ENCODE peak calls at places on chromosomes 6 and 20, in nine cellular contexts. Y is uterus, L is kidney, W is SJCRH30, H is hepatocyte, U is upper lobe of right lung, B is mammary epithelial cell, K is IMR-90, O is stomach. Q is an unnamed sample. For H3K9me3, the result is how much of the 10 kb centered on the place peaks cover.

GRCh38 chr20:36645998-36646397 is at the start of gene SLA2:
- DNase-seq in Y (no peak), U (peak), K (no peak), B (no peak), W (peak), O (peak), H (no peak), L (no peak), Q (peak)

GRCh38 chr20:13868331-13868730 is 83.5 kb downstream of the NDUFAF5 start:
- DNase-seq in K (peak), O (no peak), L (no peak), U (no peak), W (no peak), B (peak), Y (peak), H (no peak), Q (no peak)

GRCh38 chr20:43667341-43668132 is 623 bp downstream of the MYBL2 start:
- DNase-seq in B (no peak), Y (no peak), W (peak), U (no peak), K (no peak), H (no peak), L (no peak), O (no peak), Q (no peak)

GRCh38 chr20:9236408-9236912 is 167.6 kb downstream of the PLCB4 start:
- DNase-seq in U (no peak), Y (no peak), W (no peak), L (no peak), H (no peak), O (no peak), B (no peak), K (no peak), Q (no peak)

GRCh38 chr6:56509031-56509430 is 133.7 kb downstream of the DST start:
- DNase-seq in K (no peak), L (no peak), B (no peak), H (no peak), O (no peak), Y (no peak), W (no peak), U (no peak), Q (no peak)

GRCh38 chr6:13406781-13407180 is 78.4 kb upstream of the TBC1D7 start:
- DNase-seq in O (no peak), H (no peak), K (no peak), W (no peak), U (no peak), L (no peak), B (no peak), Y (no peak), Q (no peak)

GRCh38 chr6:135087803-135088202 is 33.2 kb upstream of the HBS1L start:
- DNase-seq in U (no peak), B (no peak), H (no peak), L (no peak), O (no peak), K (no peak), Y (no peak), W (no peak), Q (peak)

GRCh38 chr20:58755751-58756524 is 63.3 kb downstream of the NPEPL1 start:
- DNase-seq in O (no peak), W (no peak), U (peak), K (no peak), L (no peak), B (no peak), H (no peak), Y (no peak), Q (no peak)

GRCh38 chr6:150334790-150335783 is 33.7 kb upstream of the IYD start:
- DNase-seq in W (peak), O (no peak), K (peak), L (no peak), B (peak), H (peak), Y (peak), U (no peak), Q (peak)

DNA sequence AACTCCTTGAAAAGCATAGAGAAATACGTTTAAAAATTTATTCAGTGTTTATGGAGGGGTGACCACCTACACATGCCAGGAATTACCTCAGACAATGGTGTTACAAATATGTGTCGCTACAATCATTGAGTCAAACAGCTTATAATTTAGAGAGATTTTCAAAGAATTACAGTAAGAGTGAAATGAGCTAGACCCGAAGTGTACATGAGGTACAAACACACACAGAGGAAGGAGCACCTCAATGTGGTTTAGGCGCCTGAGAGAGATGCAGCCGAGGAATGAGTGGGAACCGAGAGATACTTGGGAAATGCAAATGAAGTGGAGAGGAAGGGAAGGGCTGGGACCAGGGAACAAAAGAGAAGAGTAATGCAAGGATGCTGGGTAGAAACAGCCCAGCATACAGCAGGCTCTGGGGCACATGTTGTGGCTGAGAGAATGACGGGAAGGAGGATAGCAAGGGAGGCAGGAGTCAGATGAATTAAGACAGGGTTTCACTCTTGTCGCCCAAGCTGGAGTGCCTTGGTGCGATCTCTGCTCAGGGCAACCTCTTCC is 15.5 kb downstream of the EEF1E1 start:
- DNase-seq in W (no peak), K (no peak), Y (no peak), L (no peak), U (no peak), O (no peak), B (no peak), H (no peak), Q (no peak)
- H3K27ac ChIP-seq in W (no peak), K (no peak), Y (no peak), L (no peak), U (no peak), O (no peak), B (no peak), H (no peak), Q (no peak)

DNA sequence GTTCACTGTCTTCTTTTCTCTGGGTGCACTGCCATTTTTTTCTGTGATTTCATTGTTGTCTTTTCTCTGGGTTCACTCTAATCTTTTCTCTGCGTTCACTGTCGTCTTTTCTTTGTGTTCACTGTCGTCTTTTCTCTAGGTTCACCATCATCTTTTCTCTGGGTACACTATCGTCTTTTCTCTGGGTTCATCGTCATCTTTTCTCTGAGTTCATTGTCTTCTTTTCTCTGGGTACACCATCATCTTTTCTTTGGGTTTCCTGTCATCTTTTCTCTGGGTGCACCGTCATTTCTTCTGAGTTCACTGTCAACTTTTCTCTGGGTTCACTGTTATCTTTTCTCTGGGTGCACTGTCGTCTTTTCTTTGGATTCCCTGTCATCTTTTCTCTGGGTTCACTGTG is 137.6 kb upstream of the MAP3K4 start:
- DNase-seq in U (no peak), W (no peak), O (no peak), H (no peak), B (no peak), L (no peak), Y (no peak), K (no peak), Q (no peak)
- H3K4me3 ChIP-seq in U (no peak), W (no peak), O (no peak), H (no peak), B (no peak), L (no peak), Y (no peak), K (no peak), Q (no peak)

DNA sequence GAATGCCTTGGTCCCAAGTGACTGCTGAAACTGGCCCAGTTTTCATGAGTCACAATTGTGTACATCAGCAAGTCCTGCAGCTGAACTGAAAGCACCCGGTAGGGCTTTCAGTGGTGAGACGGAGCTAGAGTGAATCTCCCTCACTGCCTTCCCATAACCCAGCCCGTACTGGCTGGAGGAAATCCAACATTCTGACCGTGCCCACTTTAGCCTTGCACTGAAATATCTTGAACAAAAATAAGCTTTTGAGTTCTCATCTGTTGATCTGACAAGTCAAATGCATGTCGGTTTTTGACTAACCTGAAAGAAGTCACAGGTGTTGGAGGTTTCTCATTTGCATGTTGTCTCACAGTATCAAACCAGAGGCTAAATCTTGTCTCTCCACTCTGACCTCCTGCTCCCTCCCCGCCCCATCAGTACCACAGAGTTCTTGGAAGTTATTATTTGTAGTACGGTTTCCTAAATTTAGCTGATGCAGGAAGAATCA is 35.9 kb downstream of the DUSP22 start:
- DNase-seq in B (peak), O (no peak), Y (peak), H (peak), W (no peak), L (no peak), K (peak), U (no peak), Q (no peak)
- H3K9me3 ChIP-seq in B (under half), O (under half), Y (under half), H (under half), W (under half), L (under half), K (under half), U (under half), Q (under half)

DNA sequence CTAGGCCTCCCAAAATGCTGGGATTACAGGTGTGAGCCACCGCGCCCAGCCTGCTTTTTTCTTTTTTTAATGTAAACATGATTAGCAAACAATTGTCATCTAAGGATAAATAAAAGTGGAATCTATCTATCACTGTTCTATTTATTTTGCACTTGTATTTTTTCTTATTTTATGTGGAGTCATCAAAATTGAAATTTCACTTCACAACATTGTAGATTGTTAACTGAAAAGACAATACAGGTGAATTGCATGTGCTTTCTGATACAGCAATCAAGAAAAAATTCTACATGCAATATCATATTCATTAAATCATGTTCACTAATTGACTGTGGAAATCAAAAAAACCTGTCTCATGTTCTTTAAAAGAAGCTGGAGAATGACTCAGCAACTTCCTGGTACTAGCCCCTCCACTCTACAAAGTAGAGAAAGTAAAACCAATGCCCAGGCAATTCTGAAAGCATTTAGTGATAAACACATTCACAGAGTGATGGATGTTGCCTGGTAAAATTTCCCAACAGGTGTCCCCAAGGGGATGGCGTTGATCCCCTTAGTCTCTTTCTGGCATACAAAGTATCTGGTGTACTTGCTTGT is 10.7 kb upstream of the RFX6 start:
- DNase-seq in Y (no peak), U (no peak), O (no peak), W (no peak), L (no peak), H (no peak), B (no peak), K (peak), Q (no peak)
- H3K27ac ChIP-seq in Y (no peak), U (no peak), O (no peak), W (no peak), L (no peak), H (no peak), B (no peak), K (no peak), Q (no peak)

GRCh38 chr20:63572788-63573738 is 976 bp downstream of the HELZ2 start:
- DNase-seq in L (peak), O (no peak), B (no peak), H (no peak), Y (no peak), U (no peak), K (no peak), W (no peak), Q (no peak)

GRCh38 chr20:63574156-63574828 is at the start of gene HELZ2:
- DNase-seq in B (peak), U (peak), O (peak), K (peak), L (peak), Y (peak), H (peak), W (peak), Q (peak)

GRCh38 chr20:63573739-63574131 is 304 bp downstream of the HELZ2 start:
- DNase-seq in H (no peak), W (no peak), K (no peak), L (no peak), U (no peak), O (no peak), B (no peak), Y (no peak), Q (no peak)

GRCh38 chr20:63576311-63576710 is 2.3 kb upstream of the HELZ2 start:
- DNase-seq in Y (no peak), B (no peak), O (no peak), L (no peak), K (no peak), U (no peak), H (no peak), W (no peak), Q (no peak)

GRCh38 chr20:63574829-63575720 is 1.0 kb upstream of the HELZ2 start:
- DNase-seq in K (peak), Y (no peak), W (no peak), O (no peak), U (no peak), B (no peak), H (no peak), L (peak), Q (no peak)
- H3K4me3 ChIP-seq in K (no peak), Y (no peak), W (no peak), O (no peak), U (no peak), B (no peak), H (no peak), L (no peak), Q (no peak)

GRCh38 chr6:88584581-88584980 is 378.8 kb downstream of the RNGTT start:
- DNase-seq in B (no peak), K (no peak), H (no peak), L (no peak), O (no peak), U (no peak), Y (no peak), W (no peak), Q (no peak)
- H3K9me3 ChIP-seq in B (under half), K (under half), H (under half), L (under half), O (under half), U (under half), Y (under half), W (under half), Q (under half)

GRCh38 chr6:158042245-158042798 is 60.7 kb downstream of the SYNJ2 start:
- DNase-seq in B (peak), Y (peak), L (peak), O (peak), U (peak), H (peak), K (peak), W (no peak), Q (no peak)

GRCh38 chr6:158041788-158042187 is 60.1 kb downstream of the SYNJ2 start:
- DNase-seq in W (no peak), O (no peak), U (peak), Y (no peak), B (no peak), H (no peak), K (no peak), L (peak), Q (no peak)

GRCh38 chr6:158043586-158044524 is 62.2 kb downstream of the SYNJ2 start:
- DNase-seq in H (peak), U (peak), K (no peak), L (peak), B (no peak), W (no peak), Y (no peak), O (peak), Q (no peak)

GRCh38 chr6:158044525-158044888 is 62.8 kb downstream of the SYNJ2 start:
- DNase-seq in Y (no peak), U (no peak), O (no peak), L (no peak), B (no peak), H (peak), K (no peak), W (no peak), Q (no peak)

DNA sequence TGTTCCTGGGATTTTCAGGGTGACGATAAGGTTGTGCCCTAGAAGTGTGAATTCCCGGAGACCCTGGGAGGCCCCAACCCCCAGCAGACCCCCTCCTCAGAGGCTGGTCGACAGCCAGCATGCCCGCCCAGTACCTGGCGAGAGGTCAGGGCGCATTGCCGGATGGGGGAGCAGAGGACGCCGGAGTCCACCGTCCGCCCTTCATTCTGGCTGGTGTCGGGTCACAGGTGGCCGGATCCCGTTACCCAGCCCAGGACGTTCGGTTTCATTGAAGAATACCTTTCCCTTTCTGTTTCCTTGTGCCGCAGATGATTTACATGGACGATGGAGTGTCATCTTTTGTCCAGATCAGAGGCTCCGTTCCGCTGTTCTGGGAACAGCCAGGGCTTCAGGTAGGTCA is 61.3 kb downstream of the SYNJ2 start:
- DNase-seq in W (no peak), L (peak), H (no peak), Y (no peak), K (no peak), O (no peak), U (peak), B (no peak), Q (no peak)
- H3K27ac ChIP-seq in W (no peak), L (peak), H (peak), Y (peak), K (peak), O (peak), U (no peak), B (no peak), Q (peak)

DNA sequence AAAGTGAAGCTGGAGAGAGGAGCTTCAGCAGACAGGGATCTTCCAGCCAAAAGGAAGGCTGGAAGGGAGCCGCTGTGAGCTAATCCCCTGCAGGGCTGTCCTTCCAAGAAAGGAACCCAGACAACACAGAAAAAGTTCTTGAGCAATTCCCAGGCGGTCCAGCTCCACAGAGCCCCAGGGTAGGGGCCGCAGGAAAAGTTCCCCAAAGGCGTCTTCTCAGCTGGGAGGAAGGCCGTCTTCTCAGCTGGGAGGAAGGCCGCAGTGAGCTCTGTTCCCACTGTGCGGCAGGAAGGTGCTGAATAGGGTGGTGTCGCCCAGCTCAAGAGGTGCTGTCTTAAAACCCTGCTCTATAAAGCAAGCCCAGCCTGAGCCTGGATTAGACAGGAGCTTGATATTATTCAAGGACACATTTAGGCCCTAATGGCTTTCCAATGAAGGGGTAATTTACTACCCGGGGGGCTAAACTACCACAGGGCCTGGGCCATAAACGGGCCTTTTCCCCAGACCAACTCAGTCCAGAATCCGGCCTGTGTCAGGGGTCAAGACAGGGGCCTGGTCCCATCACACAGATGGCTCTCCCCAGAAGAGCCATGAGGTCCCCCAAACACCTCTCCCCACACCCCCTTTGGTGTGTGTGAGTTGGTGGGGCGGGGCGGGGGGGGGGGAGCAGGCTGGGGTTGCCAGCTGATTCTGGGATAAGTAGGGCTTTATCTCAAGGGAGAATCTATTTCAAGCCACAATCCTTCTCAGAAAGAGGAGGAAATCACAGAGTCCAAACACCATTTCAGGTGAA is 103.6 kb downstream of the NOL4L start:
- DNase-seq in L (peak), H (peak), B (no peak), U (no peak), W (no peak), O (no peak), Y (no peak), K (no peak), Q (no peak)
- H3K4me3 ChIP-seq in L (peak), H (peak), B (no peak), U (peak), W (no peak), O (peak), Y (no peak), K (peak), Q (no peak)

Q was measured in CD8-positive, alpha-beta memory T cell.